ENCODE peak calls at places on chromosomes 7 and 10, in six cellular contexts. D is LHCN-M2; W is AML-193; Y is activated naive CD4-positive, alpha-beta T cell treated with anti-CD3 and anti-CD28 coated beads, Interleukin-2, amount 50 U/mL, for 16 hours; Q is activated CD8-positive, alpha-beta memory T cell treated with anti-CD3 and anti-CD28 coated beads for 24 hours; F is HTR-8/SVneo. G is an unnamed sample.

GRCh38 chr7:91557789-91558396 is 293.7 kb downstream of the FZD1 start:
- DNase-seq in D (peak), W (no peak), Y (no peak), Q (no peak), F (peak), G (no peak)

GRCh38 chr10:49761789-49762565 is at the start of gene OGDHL:
- DNase-seq in D (peak), W (no peak), Y (peak), Q (peak), F (peak), G (peak)

GRCh38 chr10:28254290-28254985 is 48.4 kb downstream of the MPP7 start:
- DNase-seq in D (peak), W (no peak), Y (no peak), Q (no peak), F (peak), G (no peak)

GRCh38 chr7:94698275-94698674 is 42.3 kb upstream of the SGCE start:
- DNase-seq in D (peak), W (no peak), Y (no peak), Q (no peak), F (no peak), G (no peak)

GRCh38 chr7:128788446-128789412 is 3.0 kb upstream of the CCDC136 start:
- DNase-seq in D (no peak), W (no peak), Y (no peak), Q (no peak), F (no peak), G (no peak)

GRCh38 chr10:74956555-74957111 is 130.2 kb downstream of the KAT6B start:
- DNase-seq in D (no peak), W (no peak), Y (no peak), Q (no peak), F (no peak), G (no peak)

GRCh38 chr7:148738737-148739535 is 40.2 kb downstream of the CUL1 start:
- DNase-seq in D (peak), W (no peak), Y (no peak), Q (no peak), F (no peak), G (no peak)

GRCh38 chr7:22110881-22111280 is 165.2 kb upstream of the CDCA7L start:
- DNase-seq in D (no peak), W (no peak), Y (no peak), Q (no peak), F (no peak), G (no peak)

GRCh38 chr7:157593541-157593940 is 256.7 kb downstream of the DNAJB6 start:
- DNase-seq in D (no peak), W (no peak), Y (no peak), Q (no peak), F (no peak), G (no peak)

GRCh38 chr7:90999989-91000979 is 263.9 kb upstream of the FZD1 start:
- DNase-seq in D (peak), W (no peak), Y (no peak), Q (no peak), F (no peak), G (no peak)

GRCh38 chr7:135160098-135160857 is 10.2 kb downstream of the CYREN start:
- DNase-seq in D (peak), W (no peak), Y (no peak), Q (no peak), F (no peak), G (no peak)

GRCh38 chr7:133739817-133740216 is 387.3 kb upstream of the LRGUK start:
- DNase-seq in D (no peak), W (no peak), Y (no peak), Q (no peak), F (no peak), G (no peak)

GRCh38 chr7:129150199-129150996 is 5.9 kb downstream of the TSPAN33 start:
- DNase-seq in D (peak), W (no peak), Y (no peak), Q (no peak), F (no peak), G (no peak)

GRCh38 chr7:26398436-26399308 is 107.0 kb downstream of the SNX10 start:
- DNase-seq in D (peak), W (peak), Y (peak), Q (peak), F (peak), G (peak)

GRCh38 chr10:62390497-62391176 is 16.5 kb downstream of the ZNF365 start:
- DNase-seq in D (no peak), W (no peak), Y (no peak), Q (no peak), F (no peak), G (no peak)

GRCh38 chr7:115676080-115676479 is 354.5 kb downstream of the TFEC start:
- DNase-seq in D (peak), W (no peak), Y (no peak), Q (no peak), F (no peak), G (no peak)

GRCh38 chr10:68096913-68097509 is 12.3 kb upstream of the MYPN start:
- DNase-seq in D (peak), W (no peak), Y (no peak), Q (no peak), F (peak), G (no peak)

GRCh38 chr10:120990831-120991230 is 139.7 kb downstream of the WDR11 start:
- DNase-seq in D (no peak), W (no peak), Y (no peak), Q (no peak), F (no peak), G (no peak)

GRCh38 chr10:119483839-119484238 is 58.7 kb downstream of the RGS10 start:
- DNase-seq in D (no peak), W (no peak), Y (no peak), Q (no peak), F (no peak), G (no peak)

GRCh38 chr10:24952701-24953349 is 419 bp upstream of the PRTFDC1 start:
- DNase-seq in D (no peak), W (peak), Y (peak), Q (peak), F (peak), G (peak)

GRCh38 chr7:138478499-138478908 is 18.4 kb downstream of the TRIM24 start:
- DNase-seq in D (no peak), W (no peak), Y (no peak), Q (no peak), F (no peak), G (no peak)

GRCh38 chr10:75508239-75508813 is 76.9 kb downstream of the LRMDA start:
- DNase-seq in D (no peak), W (no peak), Y (no peak), Q (no peak), F (peak), G (no peak)

GRCh38 chr10:113563306-113564088 is 10.6 kb downstream of the HABP2 start:
- DNase-seq in D (peak), W (peak), Y (peak), Q (peak), F (peak), G (peak)

GRCh38 chr10:70810967-70811366 is 4.8 kb upstream of the SGPL1 start:
- DNase-seq in D (no peak), W (no peak), Y (no peak), Q (no peak), F (no peak), G (no peak)

GRCh38 chr10:122638106-122638505 is 61.5 kb downstream of the C10orf120 start:
- DNase-seq in D (no peak), W (no peak), Y (no peak), Q (no peak), F (no peak), G (peak)

GRCh38 chr7:94656925-94657731 is 1.2 kb upstream of the SGCE start:
- DNase-seq in D (peak), W (no peak), Y (peak), Q (peak), F (no peak), G (peak)

GRCh38 chr7:66631471-66631870 is 2.8 kb downstream of the KCTD7 start:
- DNase-seq in D (no peak), W (peak), Y (no peak), Q (no peak), F (no peak), G (no peak)

GRCh38 chr7:142983825-142984224 is 21.7 kb upstream of the KEL start:
- DNase-seq in D (no peak), W (no peak), Y (no peak), Q (no peak), F (no peak), G (no peak)

GRCh38 chr7:92875719-92876118 is 39.3 kb upstream of the CDK6 start:
- DNase-seq in D (peak), W (no peak), Y (no peak), Q (no peak), F (no peak), G (peak)

GRCh38 chr7:119905495-119905894 is 367.5 kb upstream of the KCND2 start:
- DNase-seq in D (no peak), W (no peak), Y (no peak), Q (no peak), F (no peak), G (no peak)

GRCh38 chr7:41828911-41829310 is 126.0 kb upstream of the INHBA start:
- DNase-seq in D (no peak), W (no peak), Y (no peak), Q (no peak), F (no peak), G (no peak)

GRCh38 chr10:52668024-52668423 is 104.6 kb downstream of the MBL2 start:
- DNase-seq in D (peak), W (no peak), Y (no peak), Q (no peak), F (no peak), G (no peak)

GRCh38 chr10:6530211-6530840 is 49.8 kb downstream of the PRKCQ start:
- DNase-seq in D (no peak), W (no peak), Y (peak), Q (peak), F (no peak), G (peak)

GRCh38 chr7:63876707-63877322 is 121.8 kb upstream of the ZNF722 start:
- DNase-seq in D (no peak), W (no peak), Y (no peak), Q (no peak), F (no peak), G (no peak)

GRCh38 chr10:131834152-131834810 is 66.5 kb upstream of the PPP2R2D start:
- DNase-seq in D (no peak), W (no peak), Y (no peak), Q (no peak), F (no peak), G (no peak)

GRCh38 chr10:90319188-90319914 is 538.5 kb downstream of the HTR7 start:
- DNase-seq in D (peak), W (no peak), Y (no peak), Q (no peak), F (peak), G (no peak)

GRCh38 chr10:70560511-70560931 is 42.0 kb downstream of the PRF1 start:
- DNase-seq in D (no peak), W (no peak), Y (no peak), Q (no peak), F (no peak), G (no peak)

GRCh38 chr7:158526531-158526930 is 61.1 kb downstream of the PTPRN2 start:
- DNase-seq in D (no peak), W (no peak), Y (no peak), Q (no peak), F (no peak), G (no peak)

G was measured in activated effector memory CD4-positive, alpha-beta T cell treated with anti-CD3 and anti-CD28 coated beads, Interleukin-2, amount 50 U/mL, for 16 hours.